ENCODE peak calls at places on chromosome 6, in five cellular contexts. M is CD8-positive, alpha-beta T cell; F is right cardiac atrium; P is endodermal cell; W is suprapubic skin. G is an unnamed sample.

GRCh38 chr6:138546733-138547185 is 47.5 kb upstream of the NHSL1 start:
- DNase-seq in M (no peak), F (peak; percentile 34), P (peak; percentile 76), W (no peak), G (no peak)

GRCh38 chr6:31368461-31368860 is 11.5 kb upstream of the HLA-B start:
- DNase-seq in M (no peak), F (no peak), P (no peak), W (no peak), G (no peak)

GRCh38 chr6:107320126-107320525 is 139.2 kb downstream of the PDSS2 start:
- DNase-seq in M (no peak), F (no peak), P (no peak), W (no peak), G (no peak)

GRCh38 chr6:22622390-22622789 is 53.0 kb downstream of the HDGFL1 start:
- DNase-seq in M (no peak), F (no peak), P (no peak), W (no peak), G (no peak)

GRCh38 chr6:159414711-159415110 is 245.5 kb downstream of the FNDC1 start:
- DNase-seq in M (no peak), F (no peak), P (no peak), W (no peak), G (no peak)

GRCh38 chr6:126176266-126176665 is 163.6 kb upstream of the CENPW start:
- DNase-seq in M (no peak), F (no peak), P (no peak), W (no peak), G (no peak)

GRCh38 chr6:617485-618100 is 39.3 kb downstream of the HUS1B start:
- DNase-seq in M (no peak), F (no peak), P (peak; percentile 67), W (no peak), G (no peak)

GRCh38 chr6:25041676-25042598 is 106.2 kb upstream of the RIPOR2 start:
- DNase-seq in M (peak; percentile 29), F (no peak), P (peak; percentile 57), W (no peak), G (no peak)

GRCh38 chr6:110741517-110741916 is 73.8 kb downstream of the CDK19 start:
- DNase-seq in M (no peak), F (no peak), P (no peak), W (no peak), G (no peak)

GRCh38 chr6:14072084-14072483 is 45.5 kb upstream of the CD83 start:
- DNase-seq in M (no peak), F (no peak), P (no peak), W (no peak), G (no peak)

GRCh38 chr6:75081920-75082319 is 123.9 kb downstream of the COL12A1 start:
- DNase-seq in M (no peak), F (no peak), P (no peak), W (no peak), G (no peak)

GRCh38 chr6:34509782-34510181 is 43.9 kb downstream of the PACSIN1 start:
- DNase-seq in M (no peak), F (no peak), P (peak; percentile 5), W (no peak), G (no peak)

GRCh38 chr6:111087106-111087835 is at the start of gene SLC16A10:
- DNase-seq in M (peak; percentile 75), F (peak; percentile 90), P (peak; percentile 92), W (no peak), G (peak; percentile 74)

GRCh38 chr6:92243315-92243714 is 1176.0 kb downstream of the EPHA7 start:
- DNase-seq in M (no peak), F (no peak), P (no peak), W (no peak), G (no peak)

GRCh38 chr6:75396005-75396800 is 97.4 kb downstream of the FILIP1 start:
- DNase-seq in M (no peak), F (no peak), P (no peak), W (no peak), G (no peak)

GRCh38 chr6:12654107-12654506 is 62.5 kb upstream of the PHACTR1 start:
- DNase-seq in M (no peak), F (no peak), P (no peak), W (no peak), G (no peak)

GRCh38 chr6:18263561-18264337 is 581 bp downstream of the DEK start:
- DNase-seq in M (no peak), F (peak; percentile 88), P (no peak), W (no peak), G (peak; percentile 79)

GRCh38 chr6:6843057-6843627 is 254.6 kb downstream of the LY86 start:
- DNase-seq in M (no peak), F (no peak), P (peak; percentile 73), W (peak; percentile 37), G (no peak)

GRCh38 chr6:43310137-43310536 is 1.5 kb upstream of the CRIP3 start:
- DNase-seq in M (no peak), F (no peak), P (no peak), W (no peak), G (no peak)

GRCh38 chr6:164507197-164507957 is 802.0 kb downstream of the C6orf118 start:
- DNase-seq in M (no peak), F (peak; percentile 44), P (no peak), W (no peak), G (no peak)

GRCh38 chr6:15523679-15524630 is 138.9 kb downstream of the DTNBP1 start:
- DNase-seq in M (no peak), F (no peak), P (peak; percentile 56), W (no peak), G (no peak)

GRCh38 chr6:47258724-47259347 is 50.9 kb downstream of the TNFRSF21 start:
- DNase-seq in M (no peak), F (no peak), P (no peak), W (no peak), G (no peak)

GRCh38 chr6:111521497-111522275 is 38.7 kb upstream of the REV3L start:
- DNase-seq in M (no peak), F (no peak), P (no peak), W (no peak), G (no peak)

GRCh38 chr6:42224222-42225042 is 6.8 kb upstream of the MRPS10 start:
- DNase-seq in M (no peak), F (no peak), P (no peak), W (no peak), G (no peak)

GRCh38 chr6:136562211-136562610 is 12.0 kb upstream of the MAP7 start:
- DNase-seq in M (no peak), F (no peak), P (no peak), W (no peak), G (no peak)

DNA sequence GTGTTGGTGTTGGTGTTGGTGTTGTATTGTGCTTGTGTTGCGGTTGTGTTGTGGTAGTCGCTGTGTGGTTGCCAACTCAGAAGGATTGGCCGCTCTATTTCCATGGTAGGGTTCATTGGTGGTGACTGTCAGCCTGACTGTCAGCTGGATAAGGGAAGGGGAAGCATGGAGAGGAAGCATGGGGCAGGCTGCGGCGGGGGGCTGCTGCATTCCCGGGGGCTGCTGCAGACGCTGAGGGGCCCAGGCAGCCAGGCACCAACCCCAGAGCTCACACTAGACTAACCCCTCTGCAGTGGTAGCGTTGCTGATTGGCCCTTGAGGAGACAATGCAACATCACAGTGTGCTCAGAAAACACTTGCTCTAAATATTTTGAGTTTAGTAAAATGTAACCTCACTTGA is 199.2 kb downstream of the SMOC2 start:
- DNase-seq in M (no peak), F (no peak), P (no peak), W (no peak), G (no peak)
- H3K4me1 ChIP-seq in M (no peaks in the 10 kb centered on the region), F (no peaks in the 10 kb centered on the region), P (no peaks in the 10 kb centered on the region), W (peaks cover 3% of the 10 kb centered on the region), G (peaks cover 13% of the 10 kb centered on the region)

GRCh38 chr6:11613336-11613735 is 75.8 kb downstream of the TMEM170B start:
- DNase-seq in M (no peak), F (no peak), P (no peak), W (no peak), G (no peak)
- H3K4me1 ChIP-seq in M (no peaks in the 10 kb centered on the region), F (no peaks in the 10 kb centered on the region), P (peaks cover 6% of the 10 kb centered on the region), W (peaks cover 4% of the 10 kb centered on the region), G (peaks cover 21% of the 10 kb centered on the region)

GRCh38 chr6:134176283-134176975 is 124.0 kb upstream of the SLC2A12 start:
- DNase-seq in M (no peak), F (peak; percentile 84), P (peak; percentile 86), W (no peak), G (peak; percentile 49)

GRCh38 chr6:134173936-134174789 is 121.7 kb upstream of the SLC2A12 start:
- DNase-seq in M (peak; percentile 86), F (peak; percentile 94), P (peak; percentile 95), W (peak; percentile 88), G (peak; percentile 90)

GRCh38 chr6:134175532-134176282 is 123.3 kb upstream of the SLC2A12 start:
- DNase-seq in M (peak; percentile 26), F (peak; percentile 93), P (peak; percentile 88), W (peak; percentile 84), G (peak; percentile 84)

GRCh38 chr6:134173007-134173690 is 120.7 kb upstream of the SLC2A12 start:
- DNase-seq in M (no peak), F (no peak), P (no peak), W (no peak), G (no peak)

DNA sequence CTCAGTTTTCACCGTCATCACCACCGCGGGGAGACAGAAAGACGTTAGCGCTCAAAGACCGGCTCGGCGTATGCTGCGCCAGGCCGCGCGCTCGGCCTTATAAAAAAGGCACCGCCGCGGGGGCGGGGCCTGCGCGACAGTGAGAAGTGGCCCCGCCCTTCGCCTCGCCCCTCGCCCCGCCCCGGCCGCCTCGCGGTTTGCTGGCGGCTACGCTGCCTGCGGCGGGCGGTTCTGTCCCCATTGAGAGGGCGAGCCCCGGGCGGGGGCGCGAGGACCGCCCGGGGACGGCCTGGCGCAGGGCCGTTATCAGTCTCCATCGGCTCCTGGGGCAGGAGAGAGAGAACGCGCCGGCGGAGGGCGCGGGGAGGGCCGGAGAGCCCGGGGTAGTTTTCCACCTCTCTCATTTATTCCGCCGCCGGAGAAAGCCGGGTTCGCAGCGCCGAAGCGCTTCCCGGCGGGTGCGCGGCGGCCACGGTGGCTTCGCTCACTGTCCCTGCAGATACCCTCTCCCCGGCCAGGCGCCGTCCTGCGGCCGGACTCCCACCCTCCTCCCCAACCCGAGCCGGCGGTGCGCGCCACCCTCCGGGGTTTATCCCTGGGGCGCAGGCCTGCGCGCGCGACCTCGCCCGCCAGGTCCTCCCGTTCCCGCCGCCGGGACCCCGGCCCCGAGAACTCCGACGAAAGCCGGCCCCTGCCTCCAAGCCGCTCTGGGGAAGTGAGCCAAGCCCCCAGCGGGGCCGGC is 122.5 kb upstream of the SLC2A12 start:
- DNase-seq in M (peak; percentile 94), F (peak; percentile 98), P (peak; percentile 96), W (peak; percentile 95), G (peak; percentile 95)
- H3K4me1 ChIP-seq in M (peaks cover 63% of the 10 kb centered on the region), F (peaks cover 3% of the 10 kb centered on the region), P (no peaks in the 10 kb centered on the region), W (peaks cover 65% of the 10 kb centered on the region), G (peaks cover 71% of the 10 kb centered on the region)

DNA sequence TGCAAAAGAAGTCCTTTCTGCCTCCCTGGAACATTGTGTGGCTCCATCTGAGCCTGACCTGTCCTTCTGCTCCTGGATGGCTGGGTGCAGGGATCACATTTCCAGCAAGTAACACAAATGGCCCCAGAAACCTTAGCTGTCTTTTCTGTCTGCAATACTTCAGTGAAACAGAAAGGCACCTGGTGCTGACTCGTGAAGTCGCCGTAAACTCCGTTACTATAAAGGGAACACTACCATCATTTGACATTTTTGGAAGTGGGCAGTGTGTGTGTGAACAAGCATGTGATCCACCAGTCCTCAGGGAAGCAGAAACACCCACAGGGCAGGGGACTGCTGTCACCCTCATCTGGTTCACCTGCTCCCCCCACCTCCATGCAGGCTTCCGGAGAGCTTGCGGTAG is 23.9 kb downstream of the SERPINB6 start:
- DNase-seq in M (no peak), F (peak; percentile 32), P (peak; percentile 29), W (peak; percentile 40), G (no peak)
- H3K4me1 ChIP-seq in M (peaks cover 37% of the 10 kb centered on the region), F (peaks cover 4% of the 10 kb centered on the region), P (peaks cover 6% of the 10 kb centered on the region), W (peaks cover 6% of the 10 kb centered on the region), G (peaks cover 68% of the 10 kb centered on the region)